ENCODE peak calls at places on chromosomes 11 and 22, in eight cellular contexts. O is lower lobe of right lung, G is PC-3, M is cardiac muscle cell, N is coronary artery, V is AG10803, J is neuronal stem cell, P is kidney. Q is an unnamed sample.

GRCh38 chr11:120340529-120340928 is 4.3 kb downstream of the ARHGEF12 start:
- DNase-seq in O (no peak), G (peak), M (no peak), N (no peak), V (no peak), J (no peak), P (no peak), Q (peak)

GRCh38 chr11:130399196-130399595 is 29.2 kb downstream of the ADAMTS8 start:
- DNase-seq in O (no peak), G (no peak), M (no peak), N (no peak), V (no peak), J (no peak), P (no peak), Q (no peak)

GRCh38 chr11:3229673-3230630 is 2.3 kb downstream of the MRGPRE start:
- DNase-seq in O (no peak), G (no peak), M (no peak), N (no peak), V (no peak), J (no peak), P (no peak), Q (no peak)

GRCh38 chr22:38792833-38793232 is 1.1 kb downstream of the DNAL4 start:
- DNase-seq in O (no peak), G (peak), M (no peak), N (no peak), V (no peak), J (no peak), P (no peak), Q (no peak)

GRCh38 chr11:36345084-36345511 is 49.0 kb downstream of the PRR5L start:
- DNase-seq in O (no peak), G (no peak), M (no peak), N (no peak), V (no peak), J (no peak), P (no peak), Q (no peak)

GRCh38 chr11:132408877-132409276 is 1038.5 kb downstream of the NTM start:
- DNase-seq in O (no peak), G (no peak), M (no peak), N (no peak), V (no peak), J (no peak), P (no peak), Q (no peak)

GRCh38 chr11:70712471-70712870 is 314.1 kb downstream of the CTTN start:
- DNase-seq in O (no peak), G (no peak), M (no peak), N (no peak), V (no peak), J (no peak), P (peak), Q (no peak)

GRCh38 chr11:61587541-61587941 is 6.7 kb upstream of the SYT7 start:
- DNase-seq in O (peak), G (peak), M (peak), N (no peak), V (peak), J (peak), P (no peak), Q (no peak)

GRCh38 chr11:83002047-83002446 is 69.7 kb downstream of the RAB30 start:
- DNase-seq in O (no peak), G (no peak), M (no peak), N (no peak), V (peak), J (no peak), P (no peak), Q (no peak)

GRCh38 chr11:102155676-102156075 is 45.4 kb downstream of the YAP1 start:
- DNase-seq in O (no peak), G (no peak), M (no peak), N (no peak), V (no peak), J (no peak), P (no peak), Q (no peak)

GRCh38 chr22:44473580-44473979 is 24.5 kb downstream of the RTL6 start:
- DNase-seq in O (no peak), G (no peak), M (no peak), N (no peak), V (no peak), J (no peak), P (peak), Q (no peak)

GRCh38 chr11:119729581-119730346 is 764 bp upstream of the NECTIN1 start:
- DNase-seq in O (peak), G (peak), M (no peak), N (peak), V (peak), J (peak), P (peak), Q (peak)

GRCh38 chr11:35116762-35117588 is 22.0 kb upstream of the CD44 start:
- DNase-seq in O (no peak), G (no peak), M (no peak), N (no peak), V (peak), J (no peak), P (no peak), Q (peak)

GRCh38 chr22:35957589-35957988 is 71.0 kb downstream of the RBFOX2 start:
- DNase-seq in O (no peak), G (no peak), M (no peak), N (no peak), V (no peak), J (no peak), P (no peak), Q (no peak)

GRCh38 chr22:37283393-37283937 is 1.2 kb downstream of the CYTH4 start:
- DNase-seq in O (no peak), G (no peak), M (peak), N (no peak), V (no peak), J (no peak), P (no peak), Q (no peak)

GRCh38 chr11:10401275-10401674 is 53.8 kb upstream of the AMPD3 start:
- DNase-seq in O (no peak), G (no peak), M (no peak), N (no peak), V (no peak), J (no peak), P (no peak), Q (no peak)

GRCh38 chr22:43260818-43261217 is 73.9 kb upstream of the TTLL12 start:
- DNase-seq in O (no peak), G (no peak), M (no peak), N (no peak), V (no peak), J (no peak), P (no peak), Q (peak)

GRCh38 chr11:133947298-133947905 is 9.4 kb downstream of the IGSF9B start:
- DNase-seq in O (no peak), G (peak), M (peak), N (no peak), V (peak), J (peak), P (no peak), Q (peak)

DNA sequence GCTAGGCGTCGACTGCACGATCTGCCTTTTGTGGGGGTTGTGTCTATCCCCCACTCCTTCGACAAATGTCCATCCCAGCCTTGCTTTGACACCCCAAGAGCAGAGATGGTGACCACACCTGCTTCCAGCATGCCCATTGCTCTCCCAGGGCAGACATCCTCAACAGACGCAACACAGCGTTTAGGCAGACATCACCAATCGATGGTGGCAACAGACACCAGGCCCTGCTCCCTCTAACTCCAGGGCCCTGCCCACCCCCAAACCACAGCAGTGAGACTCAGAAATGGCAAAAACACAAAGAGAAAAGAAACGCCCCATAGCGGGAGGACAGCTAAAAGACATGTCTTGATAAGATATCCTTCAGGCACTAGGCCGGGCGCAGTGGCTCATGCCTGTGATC is 150.9 kb downstream of the CRYBB2 start:
- DNase-seq in O (no peak), G (no peak), M (no peak), N (no peak), V (no peak), J (no peak), P (no peak), Q (no peak)
- H3K4me3 ChIP-seq in O (no peak), G (no peak), M (no peak), N (no peak), V (no peak), J (no peak), P (no peak), Q (no peak)

GRCh38 chr22:40862537-40862936 is 624 bp upstream of the DNAJB7 start:
- DNase-seq in O (no peak), G (no peak), M (no peak), N (no peak), V (no peak), J (no peak), P (no peak), Q (no peak)
- H3K4me3 ChIP-seq in O (no peak), G (no peak), M (no peak), N (no peak), V (no peak), J (no peak), P (no peak), Q (no peak)

DNA sequence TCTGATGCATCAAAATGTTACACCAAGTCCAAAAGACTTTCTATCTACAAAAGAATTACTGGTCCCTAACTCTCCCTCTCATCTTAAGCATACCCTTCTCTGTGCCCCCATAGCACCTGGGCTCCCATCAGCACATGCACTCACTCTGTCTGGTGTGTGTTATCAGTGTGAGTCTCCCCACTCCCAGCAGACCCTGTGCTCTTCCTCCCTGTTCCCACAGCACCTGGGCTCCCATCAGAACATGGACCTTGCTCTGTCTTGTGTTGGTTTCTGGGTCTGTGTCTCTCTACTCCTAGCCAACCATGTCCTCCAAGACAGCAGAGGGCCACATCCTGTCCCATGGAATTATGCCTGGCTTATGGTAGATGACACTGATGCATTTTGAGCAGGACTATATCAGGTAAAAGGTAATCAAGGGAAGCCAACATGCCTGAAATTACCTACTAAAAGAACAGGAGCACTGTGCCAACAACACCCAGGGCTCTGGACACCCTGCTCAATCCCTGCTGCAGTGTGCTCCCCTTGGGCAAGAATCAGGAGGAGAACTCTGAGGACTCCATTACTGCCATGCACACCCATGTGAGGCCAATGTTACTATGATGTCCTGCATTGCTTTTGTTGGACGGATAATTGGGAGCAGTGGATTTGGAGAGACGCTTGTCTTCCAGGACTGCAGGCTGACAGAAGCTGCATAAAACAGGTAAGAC is 34.3 kb downstream of the GAB4 start:
- DNase-seq in O (no peak), G (no peak), M (no peak), N (no peak), V (no peak), J (no peak), P (no peak), Q (no peak)
- H3K4me3 ChIP-seq in O (no peak), G (no peak), M (no peak), N (no peak), V (no peak), J (no peak), P (no peak), Q (no peak)

GRCh38 chr22:49746065-49746464 is 81.6 kb downstream of the BRD1 start:
- DNase-seq in O (no peak), G (no peak), M (no peak), N (no peak), V (no peak), J (no peak), P (no peak), Q (no peak)
- H3K4me3 ChIP-seq in O (no peak), G (no peak), M (no peak), N (no peak), V (no peak), J (no peak), P (no peak), Q (no peak)

GRCh38 chr11:128949791-128950454 is 7.3 kb upstream of the TP53AIP1 start:
- DNase-seq in O (no peak), G (no peak), M (no peak), N (no peak), V (peak), J (no peak), P (no peak), Q (peak)

GRCh38 chr11:128942807-128943430 is at the start of gene TP53AIP1:
- DNase-seq in O (no peak), G (no peak), M (no peak), N (no peak), V (no peak), J (no peak), P (no peak), Q (no peak)

GRCh38 chr11:128942272-128942612 is 429 bp downstream of the TP53AIP1 start:
- DNase-seq in O (no peak), G (no peak), M (no peak), N (no peak), V (no peak), J (no peak), P (no peak), Q (no peak)

GRCh38 chr11:128948583-128948982 is 5.9 kb upstream of the TP53AIP1 start:
- DNase-seq in O (no peak), G (peak), M (peak), N (no peak), V (no peak), J (no peak), P (no peak), Q (peak)

DNA sequence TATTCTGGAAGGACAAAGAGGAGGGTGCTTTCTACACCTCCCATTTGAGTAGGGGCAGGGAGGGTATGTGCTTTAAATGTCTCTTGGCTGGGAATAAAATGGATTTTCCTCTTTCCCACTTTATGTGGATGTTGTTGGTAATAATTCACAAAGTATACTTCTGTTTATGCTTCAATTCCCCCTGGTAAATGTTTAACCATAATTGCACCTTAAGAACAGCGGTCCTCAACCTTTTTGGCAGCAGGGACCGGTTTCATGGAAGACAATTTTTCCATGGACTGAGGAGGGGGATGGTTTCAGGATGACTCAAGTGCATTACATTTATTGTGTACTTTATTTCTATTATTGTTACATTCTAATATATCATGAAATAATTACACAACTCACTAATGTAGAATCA is 4.0 kb upstream of the TP53AIP1 start:
- DNase-seq in O (no peak), G (no peak), M (no peak), N (no peak), V (no peak), J (no peak), P (no peak), Q (no peak)
- H3K4me3 ChIP-seq in O (no peak), G (no peak), M (no peak), N (no peak), V (no peak), J (no peak), P (peak), Q (no peak)

Q was measured in fibroblast of villous mesenchyme.